ENCODE peak calls at places on chromosomes 1 and 21, in five cellular contexts. One of them, this sample, is unnamed.

GRCh38 chr1:200888349-200888838 is 6.3 kb upstream of the INAVA start:
- DNase-seq in iris pigment epithelial cell: peak
- DNase-seq in CMK: peak
- DNase-seq in colonic mucosa: no peak
- DNase-seq in HuH-7.5: peak
- DNase-seq in this sample: peak

GRCh38 chr21:38925923-38926322 is 120.2 kb downstream of the ETS2 start:
- DNase-seq in iris pigment epithelial cell: peak
- DNase-seq in CMK: peak
- DNase-seq in colonic mucosa: no peak
- DNase-seq in HuH-7.5: no peak
- DNase-seq in this sample: no peak

GRCh38 chr1:95229706-95230105 is 4.3 kb upstream of the RWDD3 start:
- DNase-seq in iris pigment epithelial cell: no peak
- DNase-seq in CMK: no peak
- DNase-seq in colonic mucosa: no peak
- DNase-seq in HuH-7.5: no peak
- DNase-seq in this sample: no peak

GRCh38 chr21:40335689-40336088 is 468.5 kb downstream of the PCP4 start:
- DNase-seq in iris pigment epithelial cell: no peak
- DNase-seq in CMK: no peak
- DNase-seq in colonic mucosa: no peak
- DNase-seq in HuH-7.5: no peak
- DNase-seq in this sample: no peak

GRCh38 chr1:205977348-205978014 is 25.7 kb downstream of the RAB7B start:
- DNase-seq in iris pigment epithelial cell: peak
- DNase-seq in CMK: peak
- DNase-seq in colonic mucosa: peak
- DNase-seq in HuH-7.5: peak
- DNase-seq in this sample: peak

GRCh38 chr1:28039341-28039740 is 49.1 kb downstream of the EYA3 start:
- DNase-seq in iris pigment epithelial cell: peak
- DNase-seq in CMK: no peak
- DNase-seq in colonic mucosa: no peak
- DNase-seq in HuH-7.5: no peak
- DNase-seq in this sample: no peak

GRCh38 chr1:53141487-53142055 is 867 bp downstream of the SLC1A7 start:
- DNase-seq in iris pigment epithelial cell: no peak
- DNase-seq in CMK: no peak
- DNase-seq in colonic mucosa: no peak
- DNase-seq in HuH-7.5: no peak
- DNase-seq in this sample: no peak

GRCh38 chr21:41251961-41252642 is 64.5 kb upstream of the FAM3B start:
- DNase-seq in iris pigment epithelial cell: peak
- DNase-seq in CMK: no peak
- DNase-seq in colonic mucosa: no peak
- DNase-seq in HuH-7.5: no peak
- DNase-seq in this sample: no peak

GRCh38 chr1:219414250-219414649 is 198.7 kb downstream of the ZC3H11B start:
- DNase-seq in iris pigment epithelial cell: no peak
- DNase-seq in CMK: no peak
- DNase-seq in colonic mucosa: no peak
- DNase-seq in HuH-7.5: peak
- DNase-seq in this sample: no peak

GRCh38 chr1:159177273-159177907 is 6.0 kb downstream of the CADM3 start:
- DNase-seq in iris pigment epithelial cell: peak
- DNase-seq in CMK: peak
- DNase-seq in colonic mucosa: peak
- DNase-seq in HuH-7.5: peak
- DNase-seq in this sample: peak

GRCh38 chr1:197632651-197633050 is 142.6 kb downstream of the DENND1B start:
- DNase-seq in iris pigment epithelial cell: no peak
- DNase-seq in CMK: no peak
- DNase-seq in colonic mucosa: no peak
- DNase-seq in HuH-7.5: no peak
- DNase-seq in this sample: no peak

GRCh38 chr1:33045246-33045645 is 8.6 kb upstream of the AK2 start:
- DNase-seq in iris pigment epithelial cell: no peak
- DNase-seq in CMK: no peak
- DNase-seq in colonic mucosa: peak
- DNase-seq in HuH-7.5: no peak
- DNase-seq in this sample: no peak

GRCh38 chr1:65425697-65426096 is 5.2 kb downstream of the LEPR start:
- DNase-seq in iris pigment epithelial cell: peak
- DNase-seq in CMK: no peak
- DNase-seq in colonic mucosa: no peak
- DNase-seq in HuH-7.5: no peak
- DNase-seq in this sample: peak

GRCh38 chr1:24186031-24186710 is 918 bp downstream of the IFNLR1 start:
- DNase-seq in iris pigment epithelial cell: no peak
- DNase-seq in CMK: no peak
- DNase-seq in colonic mucosa: no peak
- DNase-seq in HuH-7.5: no peak
- DNase-seq in this sample: no peak

GRCh38 chr1:202834771-202835547 is 24.2 kb downstream of the PCAT6 start:
- DNase-seq in iris pigment epithelial cell: no peak
- DNase-seq in CMK: no peak
- DNase-seq in colonic mucosa: no peak
- DNase-seq in HuH-7.5: no peak
- DNase-seq in this sample: no peak

GRCh38 chr1:181185461-181185860 is 97.0 kb downstream of the IER5 start:
- DNase-seq in iris pigment epithelial cell: no peak
- DNase-seq in CMK: no peak
- DNase-seq in colonic mucosa: no peak
- DNase-seq in HuH-7.5: no peak
- DNase-seq in this sample: no peak

GRCh38 chr1:167544447-167544846 is 9.1 kb downstream of the CREG1 start:
- DNase-seq in iris pigment epithelial cell: no peak
- DNase-seq in CMK: no peak
- DNase-seq in colonic mucosa: no peak
- DNase-seq in HuH-7.5: no peak
- DNase-seq in this sample: no peak

GRCh38 chr1:153616144-153616884 is at the start of gene S100A14:
- DNase-seq in iris pigment epithelial cell: no peak
- DNase-seq in CMK: no peak
- DNase-seq in colonic mucosa: peak
- DNase-seq in HuH-7.5: no peak
- DNase-seq in this sample: no peak

GRCh38 chr1:205791568-205792180 is 16.4 kb upstream of the RAB29 start:
- DNase-seq in iris pigment epithelial cell: peak
- DNase-seq in CMK: no peak
- DNase-seq in colonic mucosa: peak
- DNase-seq in HuH-7.5: peak
- DNase-seq in this sample: peak

GRCh38 chr1:23475134-23475628 is 8.8 kb downstream of the ASAP3 start:
- DNase-seq in iris pigment epithelial cell: peak
- DNase-seq in CMK: no peak
- DNase-seq in colonic mucosa: no peak
- DNase-seq in HuH-7.5: no peak
- DNase-seq in this sample: no peak

This sample was measured in neural progenitor cell.